ENCODE peak calls at places on chromosome 2, in nine cellular contexts. One of them, this sample, is unnamed. For H3K4me1, the result is how much of the 10 kb centered on the place peaks cover.

GRCh38 chr2:8452296-8452695 is 229.6 kb upstream of the ID2 start:
- DNase-seq in A549: no peak
- DNase-seq in body of pancreas: no peak
- DNase-seq in IMR-90: no peak
- DNase-seq in gastrocnemius medialis: no peak
- DNase-seq in prostate gland: no peak
- DNase-seq in endothelial cell of umbilical vein: no peak
- DNase-seq in vagina: no peak
- DNase-seq in uterus: no peak
- DNase-seq in this sample: no peak

GRCh38 chr2:201972621-201973255 is 60.9 kb upstream of the FZD7 start:
- DNase-seq in vagina: no peak
- DNase-seq in uterus: no peak
- DNase-seq in IMR-90: no peak
- DNase-seq in endothelial cell of umbilical vein: no peak
- DNase-seq in gastrocnemius medialis: no peak
- DNase-seq in prostate gland: no peak
- DNase-seq in body of pancreas: no peak
- DNase-seq in A549: no peak
- DNase-seq in this sample: no peak

GRCh38 chr2:235543126-235543750 is 49.4 kb downstream of the AGAP1 start:
- DNase-seq in uterus: no peak
- DNase-seq in prostate gland: no peak
- DNase-seq in gastrocnemius medialis: no peak
- DNase-seq in IMR-90: peak
- DNase-seq in A549: no peak
- DNase-seq in vagina: no peak
- DNase-seq in endothelial cell of umbilical vein: no peak
- DNase-seq in body of pancreas: no peak
- DNase-seq in this sample: no peak

GRCh38 chr2:12430036-12430795 is 286.5 kb upstream of the TRIB2 start:
- DNase-seq in endothelial cell of umbilical vein: no peak
- DNase-seq in vagina: no peak
- DNase-seq in IMR-90: peak
- DNase-seq in uterus: no peak
- DNase-seq in gastrocnemius medialis: no peak
- DNase-seq in prostate gland: no peak
- DNase-seq in body of pancreas: no peak
- DNase-seq in A549: no peak
- DNase-seq in this sample: no peak

GRCh38 chr2:42196403-42197267 is 27.5 kb downstream of the EML4 start:
- DNase-seq in vagina: no peak
- DNase-seq in body of pancreas: peak
- DNase-seq in gastrocnemius medialis: no peak
- DNase-seq in IMR-90: peak
- DNase-seq in endothelial cell of umbilical vein: peak
- DNase-seq in prostate gland: no peak
- DNase-seq in uterus: no peak
- DNase-seq in A549: peak
- DNase-seq in this sample: no peak

GRCh38 chr2:178229927-178230326 is 35.6 kb downstream of the OSBPL6 start:
- DNase-seq in vagina: no peak
- DNase-seq in IMR-90: no peak
- DNase-seq in body of pancreas: no peak
- DNase-seq in A549: no peak
- DNase-seq in endothelial cell of umbilical vein: no peak
- DNase-seq in prostate gland: no peak
- DNase-seq in gastrocnemius medialis: no peak
- DNase-seq in uterus: no peak
- DNase-seq in this sample: no peak

GRCh38 chr2:14616950-14617349 is 15.6 kb upstream of the LRATD1 start:
- DNase-seq in IMR-90: no peak
- DNase-seq in body of pancreas: no peak
- DNase-seq in vagina: no peak
- DNase-seq in prostate gland: no peak
- DNase-seq in uterus: no peak
- DNase-seq in A549: no peak
- DNase-seq in gastrocnemius medialis: peak
- DNase-seq in endothelial cell of umbilical vein: no peak
- DNase-seq in this sample: no peak

GRCh38 chr2:107337209-107337898 is 451.4 kb upstream of the ST6GAL2 start:
- DNase-seq in vagina: no peak
- DNase-seq in endothelial cell of umbilical vein: no peak
- DNase-seq in body of pancreas: no peak
- DNase-seq in IMR-90: no peak
- DNase-seq in A549: no peak
- DNase-seq in prostate gland: no peak
- DNase-seq in gastrocnemius medialis: peak
- DNase-seq in uterus: no peak
- DNase-seq in this sample: no peak

GRCh38 chr2:108583903-108584520 is 49.7 kb downstream of the LIMS1 start:
- DNase-seq in gastrocnemius medialis: peak
- DNase-seq in endothelial cell of umbilical vein: peak
- DNase-seq in IMR-90: peak
- DNase-seq in uterus: peak
- DNase-seq in body of pancreas: peak
- DNase-seq in vagina: no peak
- DNase-seq in prostate gland: peak
- DNase-seq in A549: peak
- DNase-seq in this sample: no peak

GRCh38 chr2:3463914-3464313 is 55.4 kb downstream of the ADI1 start:
- DNase-seq in vagina: no peak
- DNase-seq in endothelial cell of umbilical vein: no peak
- DNase-seq in body of pancreas: no peak
- DNase-seq in prostate gland: no peak
- DNase-seq in A549: no peak
- DNase-seq in uterus: no peak
- DNase-seq in IMR-90: no peak
- DNase-seq in gastrocnemius medialis: peak
- DNase-seq in this sample: peak

DNA sequence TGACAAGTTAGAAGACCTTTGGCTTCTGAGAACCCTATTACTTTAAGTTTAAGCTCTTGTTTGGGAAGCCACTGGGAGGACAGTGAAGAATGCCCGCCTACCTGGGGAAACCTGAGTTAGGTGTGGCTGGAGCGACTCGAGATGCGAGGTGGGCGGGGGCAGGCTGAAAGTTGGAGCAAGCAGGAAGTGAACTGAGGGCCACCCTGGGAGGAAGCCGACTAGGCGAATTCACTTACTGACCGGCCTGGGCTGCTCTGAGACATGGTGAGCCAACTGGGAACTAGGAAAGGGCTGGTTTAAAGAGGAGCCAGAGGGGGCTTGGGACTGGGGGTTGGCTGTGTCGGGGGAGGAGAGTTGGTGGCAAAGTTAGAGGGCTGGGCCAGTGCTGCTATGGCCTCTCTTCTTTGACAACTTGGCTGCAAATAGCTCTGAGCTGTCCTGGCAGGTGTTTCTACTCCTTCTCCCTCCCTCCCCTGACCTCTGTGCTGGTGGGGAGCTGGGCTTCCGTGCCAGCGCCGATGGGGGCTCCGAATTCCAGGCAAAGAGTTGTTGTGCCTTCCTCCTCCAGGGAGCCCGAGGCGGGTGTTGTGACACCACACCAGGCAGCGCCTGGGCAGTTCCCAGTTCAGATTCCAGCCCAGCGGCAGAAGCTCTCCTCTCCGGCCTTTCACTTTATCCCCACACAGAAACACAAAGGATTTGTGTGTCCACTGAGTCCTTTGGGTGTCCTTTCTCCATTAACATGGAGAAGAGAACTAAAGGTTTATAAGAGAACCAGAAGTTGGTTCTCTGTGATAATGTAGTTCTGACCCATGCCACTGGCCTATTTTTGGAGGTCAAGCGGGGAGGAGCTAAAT is at the start of gene VAMP8:
- DNase-seq in A549: no peak
- DNase-seq in body of pancreas: peak
- DNase-seq in gastrocnemius medialis: peak
- DNase-seq in endothelial cell of umbilical vein: peak
- DNase-seq in prostate gland: peak
- DNase-seq in uterus: no peak
- DNase-seq in IMR-90: no peak
- DNase-seq in vagina: no peak
- DNase-seq in this sample: peak
- TF ChIP-seq POLR2A in A549: no peak
- TF ChIP-seq POLR2A in body of pancreas: peak
- TF ChIP-seq POLR2A in gastrocnemius medialis: no peak
- TF ChIP-seq POLR2A in endothelial cell of umbilical vein: no peak
- TF ChIP-seq POLR2A in prostate gland: peak
- TF ChIP-seq POLR2A in uterus: no peak
- TF ChIP-seq POLR2A in IMR-90: no peak
- TF ChIP-seq POLR2A in vagina: no peak
- TF ChIP-seq POLR2A in this sample: peak

GRCh38 chr2:48249631-48250473 is 280.1 kb upstream of the STON1 start:
- DNase-seq in A549: no peak
- DNase-seq in vagina: no peak
- DNase-seq in body of pancreas: peak
- DNase-seq in uterus: no peak
- DNase-seq in prostate gland: no peak
- DNase-seq in IMR-90: peak
- DNase-seq in endothelial cell of umbilical vein: peak
- DNase-seq in gastrocnemius medialis: peak
- DNase-seq in this sample: no peak
- H3K4me1 ChIP-seq in A549: under half
- H3K4me1 ChIP-seq in vagina: under half
- H3K4me1 ChIP-seq in body of pancreas: under half
- H3K4me1 ChIP-seq in uterus: under half
- H3K4me1 ChIP-seq in prostate gland: under half
- H3K4me1 ChIP-seq in IMR-90: under half
- H3K4me1 ChIP-seq in endothelial cell of umbilical vein: under half
- H3K4me1 ChIP-seq in gastrocnemius medialis: under half
- H3K4me1 ChIP-seq in this sample: under half

GRCh38 chr2:45649855-45650806 is 1.3 kb upstream of the PRKCE start:
- DNase-seq in prostate gland: peak
- DNase-seq in vagina: no peak
- DNase-seq in A549: peak
- DNase-seq in endothelial cell of umbilical vein: peak
- DNase-seq in body of pancreas: peak
- DNase-seq in IMR-90: peak
- DNase-seq in uterus: peak
- DNase-seq in gastrocnemius medialis: peak
- DNase-seq in this sample: peak
- TF ChIP-seq POLR2A in prostate gland: peak
- TF ChIP-seq POLR2A in vagina: peak
- TF ChIP-seq POLR2A in A549: no peak
- TF ChIP-seq POLR2A in endothelial cell of umbilical vein: no peak
- TF ChIP-seq POLR2A in body of pancreas: peak
- TF ChIP-seq POLR2A in IMR-90: no peak
- TF ChIP-seq POLR2A in uterus: peak
- TF ChIP-seq POLR2A in gastrocnemius medialis: peak
- TF ChIP-seq POLR2A in this sample: no peak

DNA sequence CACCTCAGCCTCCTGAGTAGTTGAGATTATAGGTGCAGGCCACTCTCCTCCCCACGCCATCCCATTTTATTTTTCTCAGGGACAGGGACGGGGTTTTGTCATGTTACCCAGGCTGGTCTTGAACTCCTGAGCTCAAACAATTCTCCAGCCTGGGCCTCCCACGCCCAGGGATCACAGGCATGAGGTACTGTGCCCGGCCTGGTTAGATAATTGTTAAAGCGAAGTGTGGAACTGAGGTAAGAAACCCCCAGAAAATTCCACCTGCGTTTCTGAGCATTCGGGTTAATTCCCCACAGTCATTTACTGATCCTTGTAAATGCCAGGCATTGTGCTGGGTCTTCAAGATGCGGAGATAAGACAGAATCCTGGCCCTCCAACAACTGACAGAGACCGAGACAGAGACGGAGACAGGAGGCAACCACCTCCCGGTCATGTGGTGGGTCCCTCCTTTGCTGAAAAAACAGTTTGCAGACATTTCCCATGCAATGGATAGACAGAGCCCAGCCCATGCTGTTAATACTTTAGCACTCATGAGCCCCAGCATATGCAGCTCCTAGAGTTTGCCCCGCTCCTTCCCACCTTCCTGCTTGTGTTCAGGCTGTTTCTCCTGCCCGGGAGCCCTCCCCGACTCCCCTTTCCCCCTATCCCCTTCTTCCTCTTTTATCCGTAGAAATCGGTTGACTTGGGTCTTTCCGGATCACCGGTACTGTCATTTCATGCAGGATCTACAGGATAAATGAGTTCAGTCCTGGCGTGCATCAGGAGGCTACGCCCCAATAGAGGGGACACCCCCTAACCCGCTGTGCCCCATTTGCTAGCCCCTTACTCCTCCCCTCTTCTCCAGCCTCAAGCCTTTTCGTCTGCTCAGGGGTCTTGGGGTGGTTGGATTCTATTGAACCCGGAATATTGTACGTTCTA is 1.6 kb upstream of the RHOB start:
- DNase-seq in gastrocnemius medialis: peak
- DNase-seq in uterus: no peak
- DNase-seq in endothelial cell of umbilical vein: peak
- DNase-seq in IMR-90: no peak
- DNase-seq in body of pancreas: no peak
- DNase-seq in A549: no peak
- DNase-seq in prostate gland: no peak
- DNase-seq in vagina: no peak
- DNase-seq in this sample: no peak
- H3K4me1 ChIP-seq in gastrocnemius medialis: under half
- H3K4me1 ChIP-seq in uterus: under half
- H3K4me1 ChIP-seq in endothelial cell of umbilical vein: under half
- H3K4me1 ChIP-seq in IMR-90: under half
- H3K4me1 ChIP-seq in body of pancreas: half or more
- H3K4me1 ChIP-seq in A549: half or more
- H3K4me1 ChIP-seq in prostate gland: under half
- H3K4me1 ChIP-seq in vagina: under half
- H3K4me1 ChIP-seq in this sample: under half

GRCh38 chr2:27715318-27716165 is 51.9 kb downstream of the SLC4A1AP start:
- DNase-seq in body of pancreas: peak
- DNase-seq in endothelial cell of umbilical vein: no peak
- DNase-seq in uterus: peak
- DNase-seq in vagina: no peak
- DNase-seq in IMR-90: peak
- DNase-seq in A549: no peak
- DNase-seq in gastrocnemius medialis: peak
- DNase-seq in prostate gland: peak
- DNase-seq in this sample: no peak
- TF ChIP-seq POLR2A in body of pancreas: no peak
- TF ChIP-seq POLR2A in endothelial cell of umbilical vein: no peak
- TF ChIP-seq POLR2A in uterus: peak
- TF ChIP-seq POLR2A in vagina: no peak
- TF ChIP-seq POLR2A in IMR-90: peak
- TF ChIP-seq POLR2A in A549: peak
- TF ChIP-seq POLR2A in gastrocnemius medialis: peak
- TF ChIP-seq POLR2A in prostate gland: peak
- TF ChIP-seq POLR2A in this sample: no peak